ENCODE peak calls at places on chromosomes 5 and 9, in eight cellular contexts. X is left ventricle myocardium inferior, C is gastrocnemius medialis, M is neural crest cell, Y is suprapubic skin, U is cardiac fibroblast, D is tibial nerve, H is AG10803. W is an unnamed sample.

GRCh38 chr5:171166766-171167165 is 142.3 kb upstream of the TLX3 start:
- DNase-seq in X (no peak), C (no peak), M (no peak), Y (no peak), U (no peak), D (no peak), H (no peak), W (no peak)

GRCh38 chr5:157022002-157022401 is 36.9 kb downstream of the HAVCR1 start:
- DNase-seq in X (no peak), C (no peak), M (no peak), Y (no peak), U (no peak), D (no peak), H (no peak), W (no peak)

GRCh38 chr5:161098516-161098915 is 246.5 kb upstream of the ATP10B start:
- DNase-seq in X (no peak), C (no peak), M (no peak), Y (no peak), U (no peak), D (no peak), H (no peak), W (no peak)

GRCh38 chr5:174828786-174829510 is 104.6 kb downstream of the MSX2 start:
- DNase-seq in X (no peak), C (no peak), M (no peak), Y (no peak), U (peak), D (no peak), H (no peak), W (no peak)

GRCh38 chr9:73775757-73776156 is 624.1 kb downstream of the ANXA1 start:
- DNase-seq in X (no peak), C (no peak), M (no peak), Y (no peak), U (no peak), D (no peak), H (no peak), W (no peak)

GRCh38 chr5:57779383-57780223 is 297.0 kb upstream of the ACTBL2 start:
- DNase-seq in X (peak), C (peak), M (peak), Y (no peak), U (peak), D (peak), H (peak), W (no peak)

GRCh38 chr5:144467795-144468194 is 297.1 kb downstream of the KCTD16 start:
- DNase-seq in X (no peak), C (no peak), M (peak), Y (no peak), U (peak), D (peak), H (peak), W (no peak)

GRCh38 chr9:24258626-24259025 is 287.1 kb downstream of the IZUMO3 start:
- DNase-seq in X (no peak), C (no peak), M (no peak), Y (no peak), U (no peak), D (no peak), H (no peak), W (no peak)

GRCh38 chr5:180602481-180603075 is 11.3 kb upstream of the SCGB3A1 start:
- DNase-seq in X (no peak), C (no peak), M (no peak), Y (no peak), U (no peak), D (no peak), H (no peak), W (no peak)

GRCh38 chr9:71758785-71759184 is 9.5 kb downstream of the CEMIP2 start:
- DNase-seq in X (no peak), C (no peak), M (no peak), Y (no peak), U (no peak), D (no peak), H (no peak), W (no peak)

GRCh38 chr9:28342815-28343338 is 769.6 kb upstream of the C9orf72 start:
- DNase-seq in X (no peak), C (no peak), M (no peak), Y (no peak), U (no peak), D (no peak), H (no peak), W (no peak)

GRCh38 chr5:149383399-149383798 is 4.3 kb upstream of the IL17B start:
- DNase-seq in X (peak), C (peak), M (no peak), Y (no peak), U (no peak), D (no peak), H (peak), W (no peak)
- TF ChIP-seq CTCF in X (no peak), C (no peak), M (no peak), Y (no peak), U (no peak), D (no peak), H (no peak), W (no peak)

GRCh38 chr5:122778157-122778556 is 3.3 kb downstream of the SNX2 start:
- DNase-seq in X (no peak), C (no peak), M (no peak), Y (no peak), U (no peak), D (no peak), H (no peak), W (no peak)

GRCh38 chr5:122776143-122776542 is 1.3 kb downstream of the SNX2 start:
- DNase-seq in X (no peak), C (no peak), M (no peak), Y (no peak), U (no peak), D (no peak), H (no peak), W (no peak)

GRCh38 chr5:122781465-122781864 is 6.6 kb downstream of the SNX2 start:
- DNase-seq in X (no peak), C (no peak), M (no peak), Y (no peak), U (no peak), D (no peak), H (no peak), W (no peak)

GRCh38 chr5:122780296-122780695 is 5.4 kb downstream of the SNX2 start:
- DNase-seq in X (no peak), C (no peak), M (no peak), Y (no peak), U (no peak), D (no peak), H (no peak), W (no peak)

GRCh38 chr5:122779451-122779850 is 4.6 kb downstream of the SNX2 start:
- DNase-seq in X (no peak), C (no peak), M (no peak), Y (no peak), U (no peak), D (no peak), H (no peak), W (no peak)
- TF ChIP-seq CTCF in X (no peak), C (no peak), M (no peak), Y (no peak), U (no peak), D (no peak), H (no peak), W (no peak)

DNA sequence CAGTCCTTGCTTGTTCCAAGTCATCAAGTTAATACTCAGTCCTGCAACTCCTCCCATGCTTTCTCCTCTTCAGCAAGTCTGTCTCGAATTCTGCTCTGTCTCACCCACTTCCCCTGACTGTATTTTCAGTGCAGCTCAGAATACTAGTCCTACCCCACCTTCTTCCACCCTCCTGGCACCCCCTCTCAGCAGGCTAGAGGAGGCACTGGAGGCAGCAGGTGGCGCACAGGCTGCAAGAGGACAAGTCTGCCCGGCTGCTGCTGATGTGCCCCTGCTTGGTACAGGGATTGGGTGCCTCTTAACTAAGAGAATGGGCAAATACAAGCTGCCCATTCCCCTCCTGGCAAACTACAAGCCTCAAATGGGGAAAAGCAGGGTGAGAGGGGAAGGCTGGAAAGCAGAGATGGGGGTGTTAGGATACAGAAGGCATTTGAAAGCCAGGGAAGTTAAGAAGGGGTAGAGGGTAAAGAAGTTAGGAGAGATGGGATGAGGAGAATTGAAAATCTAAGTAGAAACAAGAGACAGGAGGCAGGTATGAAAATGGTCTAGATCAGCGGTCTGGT is 5.0 kb downstream of the TLN1 start:
- DNase-seq in X (no peak), C (no peak), M (no peak), Y (no peak), U (peak), D (no peak), H (peak), W (no peak)
- TF ChIP-seq CTCF in X (peak), C (no peak), M (no peak), Y (no peak), U (peak), D (no peak), H (peak), W (no peak)

GRCh38 chr9:112945620-112946208 is 55.0 kb upstream of the SLC46A2 start:
- DNase-seq in X (no peak), C (no peak), M (no peak), Y (no peak), U (no peak), D (no peak), H (no peak), W (no peak)
- TF ChIP-seq CTCF in X (no peak), C (no peak), M (peak), Y (no peak), U (peak), D (no peak), H (no peak), W (peak)

GRCh38 chr9:90001756-90002155 is 396.9 kb downstream of the GADD45G start:
- DNase-seq in X (no peak), C (no peak), M (no peak), Y (peak), U (no peak), D (no peak), H (no peak), W (no peak)

GRCh38 chr9:90000925-90001324 is 396.1 kb downstream of the GADD45G start:
- DNase-seq in X (no peak), C (no peak), M (no peak), Y (no peak), U (no peak), D (no peak), H (no peak), W (no peak)

GRCh38 chr9:89999176-89999533 is 394.3 kb downstream of the GADD45G start:
- DNase-seq in X (no peak), C (peak), M (no peak), Y (no peak), U (no peak), D (no peak), H (no peak), W (no peak)

GRCh38 chr9:90002299-90003045 is 397.7 kb downstream of the GADD45G start:
- DNase-seq in X (no peak), C (no peak), M (no peak), Y (peak), U (no peak), D (no peak), H (no peak), W (no peak)

GRCh38 chr9:89999534-90000370 is 394.9 kb downstream of the GADD45G start:
- DNase-seq in X (peak), C (peak), M (no peak), Y (no peak), U (peak), D (no peak), H (peak), W (no peak)
- TF ChIP-seq CTCF in X (no peak), C (no peak), M (no peak), Y (no peak), U (no peak), D (no peak), H (no peak), W (no peak)

GRCh38 chr5:149127394-149127955 is 13.8 kb upstream of the ABLIM3 start:
- DNase-seq in X (no peak), C (no peak), M (no peak), Y (no peak), U (peak), D (no peak), H (no peak), W (no peak)

GRCh38 chr5:149126898-149127297 is 14.4 kb upstream of the ABLIM3 start:
- DNase-seq in X (no peak), C (no peak), M (no peak), Y (no peak), U (peak), D (no peak), H (no peak), W (no peak)

GRCh38 chr5:149123211-149123610 is 18.1 kb upstream of the ABLIM3 start:
- DNase-seq in X (no peak), C (no peak), M (no peak), Y (no peak), U (no peak), D (no peak), H (no peak), W (no peak)

GRCh38 chr5:149128023-149128875 is 13.0 kb upstream of the ABLIM3 start:
- DNase-seq in X (no peak), C (no peak), M (peak), Y (no peak), U (peak), D (no peak), H (no peak), W (no peak)

DNA sequence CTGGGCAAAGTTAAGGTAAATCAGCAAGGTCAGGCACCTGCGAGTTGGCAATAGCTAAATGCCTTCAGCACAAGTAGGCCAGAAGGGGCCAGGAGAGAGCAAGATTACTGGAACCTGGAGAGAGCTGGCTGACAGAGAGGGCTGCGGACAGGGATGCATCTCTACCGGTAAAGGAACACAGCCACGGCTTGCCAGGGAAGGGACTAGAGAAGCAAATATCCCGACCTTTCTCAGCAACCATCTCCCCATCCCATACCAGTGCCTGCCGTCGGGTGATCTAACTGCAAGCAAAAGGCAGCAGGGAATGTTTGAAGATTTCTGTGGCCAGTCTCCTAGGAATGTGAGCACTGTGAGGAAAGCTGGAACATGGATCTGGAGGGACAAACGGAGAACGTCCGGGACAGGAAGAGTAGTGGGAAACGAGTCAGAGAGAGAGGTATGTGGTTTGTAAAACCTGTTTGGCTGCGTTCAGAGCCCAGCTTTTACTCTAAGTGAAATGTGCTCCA is 15.9 kb upstream of the ABLIM3 start:
- DNase-seq in X (no peak), C (no peak), M (no peak), Y (no peak), U (no peak), D (no peak), H (no peak), W (no peak)
- TF ChIP-seq CTCF in X (peak), C (no peak), M (peak), Y (no peak), U (no peak), D (no peak), H (peak), W (no peak)

GRCh38 chr5:58965677-58966414 is 383.0 kb downstream of the RAB3C start:
- DNase-seq in X (no peak), C (no peak), M (no peak), Y (no peak), U (no peak), D (no peak), H (no peak), W (no peak)
- TF ChIP-seq CTCF in X (no peak), C (no peak), M (no peak), Y (no peak), U (no peak), D (no peak), H (no peak), W (no peak)

GRCh38 chr5:58844395-58844794 is 261.5 kb downstream of the RAB3C start:
- DNase-seq in X (no peak), C (no peak), M (no peak), Y (no peak), U (no peak), D (no peak), H (no peak), W (no peak)
- TF ChIP-seq CTCF in X (no peak), C (no peak), M (no peak), Y (no peak), U (no peak), D (no peak), H (no peak), W (no peak)

DNA sequence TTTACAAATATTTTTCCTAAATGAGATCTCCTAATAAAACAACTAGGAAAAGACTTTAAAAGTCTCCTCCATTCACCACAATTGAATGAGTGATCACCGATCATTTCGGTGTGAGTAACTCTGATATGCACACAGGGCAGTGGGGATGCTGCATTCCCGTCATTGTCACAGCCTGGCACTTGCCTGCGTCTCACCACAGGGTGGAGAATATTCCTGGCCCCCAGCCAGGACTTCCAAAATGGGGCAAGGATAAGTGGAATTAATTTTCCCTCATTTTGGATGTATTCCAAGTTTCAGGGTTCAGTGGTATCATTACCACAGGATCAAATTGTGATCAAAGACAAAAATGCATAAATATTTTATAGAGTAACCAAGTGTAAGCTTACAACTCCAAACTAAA is 107.1 kb downstream of the CTNND2 start:
- DNase-seq in X (no peak), C (no peak), M (no peak), Y (no peak), U (no peak), D (no peak), H (no peak), W (no peak)
- TF ChIP-seq CTCF in X (no peak), C (no peak), M (no peak), Y (no peak), U (no peak), D (no peak), H (no peak), W (peak)